ENCODE peak calls at places on chromosomes 1 and 21, in five cellular contexts. A, Q, B, G and H are unnamed samples.
A peak's percentile ranks its signal among the peaks of the same experiment; 100 is the strongest.

GRCh38 chr1:58782308-58783089 is 1.3 kb downstream of the JUN start:
- DNase-seq in B (no peak), A (peak; percentile 45), Q (peak; percentile 22), G (peak; percentile 47), H (peak; percentile 28)

GRCh38 chr21:26405735-26406361 is 167.2 kb downstream of the CYYR1 start:
- DNase-seq in A (peak; percentile 88), G (no peak), Q (peak; percentile 72), B (no peak), H (peak; percentile 83)

GRCh38 chr1:93678966-93679480 is 2.6 kb downstream of the BCAR3 start:
- DNase-seq in B (no peak), A (no peak), Q (no peak), G (no peak), H (peak; percentile 79)

GRCh38 chr1:206738370-206739366 is 31.9 kb upstream of the IL19 start:
- DNase-seq in A (peak; percentile 82), Q (peak; percentile 28), G (no peak), B (peak; percentile 16), H (peak; percentile 40)

GRCh38 chr1:199551967-199552565 is 475.4 kb upstream of the NR5A2 start:
- DNase-seq in B (peak; percentile 40), G (peak; percentile 48), Q (peak; percentile 76), A (peak; percentile 73), H (peak; percentile 10)

GRCh38 chr1:85199667-85200366 is 999 bp downstream of the SYDE2 start:
- DNase-seq in G (peak; percentile 11), Q (no peak), B (no peak), A (peak; percentile 40), H (no peak)

GRCh38 chr1:171140466-171140865 is 44.6 kb upstream of the FMO2 start:
- DNase-seq in B (no peak), A (no peak), G (no peak), Q (no peak), H (no peak)

GRCh38 chr1:34768856-34769255 is 9.3 kb downstream of the GJB4 start:
- DNase-seq in Q (no peak), A (peak; percentile 23), G (no peak), B (no peak), H (no peak)

GRCh38 chr1:111571987-111572386 is 47.6 kb upstream of the RAP1A start:
- DNase-seq in G (peak; percentile 8), Q (peak; percentile 77), A (no peak), B (no peak), H (no peak)

GRCh38 chr1:2044510-2045319 is 5.5 kb upstream of the PRKCZ start:
- DNase-seq in G (peak; percentile 72), A (peak; percentile 85), Q (peak; percentile 4), B (no peak), H (peak; percentile 75)

GRCh38 chr1:167165948-167166702 is 54.6 kb upstream of the POU2F1 start:
- DNase-seq in A (no peak), Q (no peak), G (peak; percentile 82), B (no peak), H (no peak)

GRCh38 chr1:223761416-223761815 is 49.1 kb downstream of the CAPN2 start:
- DNase-seq in G (no peak), A (no peak), B (no peak), Q (peak; percentile 27), H (peak; percentile 82)

DNA sequence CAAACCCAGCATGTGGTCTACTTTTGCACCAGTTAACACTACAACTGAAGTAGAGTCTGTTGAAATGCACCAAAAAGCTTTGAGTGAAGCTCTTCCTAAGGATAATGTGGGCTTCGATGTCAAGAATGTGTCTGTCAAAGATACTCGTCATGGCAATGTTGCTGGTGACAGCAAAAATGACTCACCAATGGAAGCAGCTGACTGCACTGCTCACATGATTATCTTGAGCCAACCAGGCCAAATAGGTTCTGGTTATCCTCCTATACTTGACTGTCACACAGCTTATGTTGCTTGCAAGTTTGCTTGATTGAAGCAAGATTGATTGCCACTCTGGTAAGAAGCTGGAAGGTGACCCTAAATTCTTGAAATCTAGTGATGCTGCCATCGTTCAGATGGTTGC is 85.2 kb downstream of the DENND1B start:
- DNase-seq in B (no peak), Q (no peak), A (no peak), G (no peak), H (peak; percentile 71)
- H2AFZ ChIP-seq in B (no peak overlapping the region), Q (no peak overlapping the region), A (no peak overlapping the region), G (no peak overlapping the region), H (no peak overlapping the region)

GRCh38 chr1:201536542-201536941 is 2.4 kb upstream of the NAV1 start:
- DNase-seq in Q (peak; percentile 92), A (peak; percentile 74), B (peak; percentile 35), G (no peak), H (peak; percentile 74)

GRCh38 chr1:201537028-201537427 is 1.9 kb upstream of the NAV1 start:
- DNase-seq in Q (no peak), G (no peak), A (no peak), B (no peak), H (no peak)

GRCh38 chr1:201538618-201539551 is at the start of gene NAV1:
- DNase-seq in Q (peak; percentile 75), A (peak; percentile 71), G (peak; percentile 70), B (no peak), H (peak; percentile 93)

GRCh38 chr1:201537467-201537866 is 1.5 kb upstream of the NAV1 start:
- DNase-seq in Q (no peak), A (no peak), B (no peak), G (no peak), H (no peak)

DNA sequence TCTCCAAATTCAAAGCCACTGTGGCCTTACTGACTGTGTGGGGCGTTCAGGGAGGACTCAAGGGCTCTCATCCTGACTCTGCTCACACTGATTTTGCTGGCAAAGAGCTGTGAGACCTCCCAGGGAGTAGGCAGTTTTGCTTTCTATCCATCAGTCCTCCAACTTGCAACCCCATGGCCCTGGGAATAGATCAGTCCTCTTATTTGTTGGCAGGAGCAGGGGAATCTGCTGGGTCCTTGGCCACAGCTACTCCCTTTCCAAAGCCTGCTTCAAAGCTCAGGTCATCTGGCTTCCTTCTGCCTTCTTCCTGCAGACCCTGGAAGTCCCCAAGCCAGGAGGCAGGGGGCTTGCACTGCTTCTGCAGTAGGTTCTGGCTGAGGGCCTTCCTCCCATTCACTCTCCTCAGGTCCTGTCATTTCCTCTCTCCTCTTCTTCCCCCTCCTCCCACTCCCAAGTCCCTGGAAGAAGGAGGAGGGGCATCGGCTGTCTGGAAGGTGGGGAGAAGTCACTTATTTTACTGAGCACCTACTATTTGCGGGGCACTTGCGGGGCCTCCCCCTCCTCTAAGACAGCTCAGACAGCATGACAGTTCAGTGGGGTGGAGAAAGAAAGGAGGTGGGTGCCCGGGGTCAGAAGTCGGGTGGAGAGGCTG is 835 bp upstream of the NAV1 start:
- DNase-seq in B (no peak), Q (no peak), A (peak; percentile 35), G (no peak), H (peak; percentile 46)
- H2AFZ ChIP-seq in B (no peak overlapping the region), Q (peak overlapping the region; percentile 90), A (peak overlapping the region; percentile 94), G (peak overlapping the region; percentile 88), H (peak overlapping the region; percentile 57)

GRCh38 chr1:76841460-76841859 is 25.8 kb upstream of the ST6GALNAC5 start:
- DNase-seq in A (no peak), G (no peak), B (no peak), Q (no peak), H (no peak)

GRCh38 chr1:76843821-76844448 is 23.3 kb upstream of the ST6GALNAC5 start:
- DNase-seq in A (no peak), Q (no peak), B (no peak), G (no peak), H (no peak)
- H2AFZ ChIP-seq in A (no peak overlapping the region), Q (no peak overlapping the region), B (no peak overlapping the region), G (peak overlapping the region; percentile 0), H (no peak overlapping the region)

GRCh38 chr1:6148497-6149241 is 31.5 kb downstream of the CHD5 start:
- DNase-seq in B (peak; percentile 48), A (peak; percentile 42), G (peak; percentile 80), Q (no peak), H (peak; percentile 8)
- H2AFZ ChIP-seq in B (peak overlapping the region; percentile 61), A (no peak overlapping the region), G (peak overlapping the region; percentile 41), Q (peak overlapping the region; percentile 81), H (no peak overlapping the region)

GRCh38 chr1:228457396-228458176 is 29.6 kb upstream of the RNF187 start:
- DNase-seq in A (peak; percentile 100), B (peak; percentile 99), Q (peak; percentile 99), G (peak; percentile 98), H (peak; percentile 94)
- H2AFZ ChIP-seq in A (peak overlapping the region; percentile 63), B (no peak overlapping the region), Q (peak overlapping the region; percentile 97), G (peak overlapping the region; percentile 78), H (peak overlapping the region; percentile 90)

DNA sequence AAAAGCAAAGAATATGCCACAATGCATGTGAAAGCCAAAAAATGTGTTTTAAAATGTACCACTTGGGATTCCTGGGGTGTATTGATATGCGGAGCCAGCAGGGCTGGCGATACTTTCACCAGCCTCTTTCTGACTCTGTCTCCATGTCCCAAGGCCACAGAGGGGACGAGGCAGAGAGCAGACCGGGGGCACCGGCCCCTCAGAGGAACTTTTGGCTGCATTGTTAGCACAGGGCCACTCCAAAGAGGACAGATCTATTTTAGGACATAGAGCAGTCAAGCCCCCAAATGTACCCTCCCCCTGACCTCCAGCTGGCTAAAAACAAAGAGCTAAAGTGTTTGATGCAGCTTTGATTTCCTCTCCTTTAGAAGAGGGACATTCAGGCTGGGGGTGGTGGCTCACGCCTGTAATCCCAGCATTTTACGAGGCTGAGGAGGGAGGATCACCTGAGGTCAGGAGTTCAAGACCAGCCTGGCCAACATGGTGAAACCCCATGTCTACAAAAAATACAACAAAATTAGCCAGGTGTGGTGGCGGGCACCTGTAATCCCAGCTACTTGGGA is 25.6 kb upstream of the ZNF436 start:
- DNase-seq in A (no peak), Q (no peak), G (no peak), B (no peak), H (no peak)
- H2AFZ ChIP-seq in A (no peak overlapping the region), Q (peak overlapping the region; percentile 9), G (peak overlapping the region; percentile 70), B (no peak overlapping the region), H (no peak overlapping the region)